ENCODE peak calls at places on chromosomes 6 and 20, in seven cellular contexts. Q, K, P, J, N, G and M are unnamed samples.

GRCh38 chr20:59789641-59790040 is 143.8 kb downstream of the SYCP2 start:
- DNase-seq in Q (peak; percentile 8), K (no peak), P (no peak), J (no peak), N (no peak), G (no peak), M (no peak)

GRCh38 chr6:154397491-154398195 is 41.0 kb upstream of the IPCEF1 start:
- DNase-seq in Q (no peak), K (no peak), P (no peak), J (no peak), N (no peak), G (no peak), M (no peak)

GRCh38 chr6:135353113-135353512 is 144.4 kb downstream of the AHI1 start:
- DNase-seq in Q (no peak), K (no peak), P (no peak), J (no peak), N (no peak), G (no peak), M (no peak)

GRCh38 chr6:114280239-114280982 is 62.4 kb downstream of the HS3ST5 start:
- DNase-seq in Q (no peak), K (no peak), P (no peak), J (no peak), N (no peak), G (no peak), M (no peak)

GRCh38 chr20:15789083-15789482 is 784.2 kb downstream of the KIF16B start:
- DNase-seq in Q (no peak), K (no peak), P (no peak), J (no peak), N (no peak), G (no peak), M (no peak)

GRCh38 chr6:119602215-119603178 is 252.9 kb upstream of the MAN1A1 start:
- DNase-seq in Q (no peak), K (no peak), P (no peak), J (peak; percentile 78), N (no peak), G (no peak), M (no peak)

GRCh38 chr6:188821-189655 is 103.2 kb upstream of the DUSP22 start:
- DNase-seq in Q (peak; percentile 85), K (peak; percentile 74), P (peak; percentile 90), J (peak; percentile 79), N (peak; percentile 85), G (peak; percentile 72), M (peak; percentile 78)

GRCh38 chr6:93182933-93183479 is 236.4 kb downstream of the EPHA7 start:
- DNase-seq in Q (no peak), K (no peak), P (no peak), J (no peak), N (no peak), G (no peak), M (no peak)

GRCh38 chr6:2081155-2082138 is 164.0 kb downstream of the GMDS start:
- DNase-seq in Q (no peak), K (no peak), P (no peak), J (no peak), N (no peak), G (no peak), M (no peak)

GRCh38 chr6:109961666-109962065 is 16.4 kb upstream of the GPR6 start:
- DNase-seq in Q (no peak), K (no peak), P (no peak), J (no peak), N (no peak), G (peak; percentile 76), M (no peak)

GRCh38 chr6:129604321-129604720 is 105.7 kb downstream of the ARHGAP18 start:
- DNase-seq in Q (no peak), K (no peak), P (no peak), J (no peak), N (no peak), G (no peak), M (no peak)

GRCh38 chr6:153553627-153554026 is 422.5 kb upstream of the RGS17 start:
- DNase-seq in Q (no peak), K (no peak), P (peak; percentile 4), J (no peak), N (no peak), G (peak; percentile 7), M (no peak)

DNA sequence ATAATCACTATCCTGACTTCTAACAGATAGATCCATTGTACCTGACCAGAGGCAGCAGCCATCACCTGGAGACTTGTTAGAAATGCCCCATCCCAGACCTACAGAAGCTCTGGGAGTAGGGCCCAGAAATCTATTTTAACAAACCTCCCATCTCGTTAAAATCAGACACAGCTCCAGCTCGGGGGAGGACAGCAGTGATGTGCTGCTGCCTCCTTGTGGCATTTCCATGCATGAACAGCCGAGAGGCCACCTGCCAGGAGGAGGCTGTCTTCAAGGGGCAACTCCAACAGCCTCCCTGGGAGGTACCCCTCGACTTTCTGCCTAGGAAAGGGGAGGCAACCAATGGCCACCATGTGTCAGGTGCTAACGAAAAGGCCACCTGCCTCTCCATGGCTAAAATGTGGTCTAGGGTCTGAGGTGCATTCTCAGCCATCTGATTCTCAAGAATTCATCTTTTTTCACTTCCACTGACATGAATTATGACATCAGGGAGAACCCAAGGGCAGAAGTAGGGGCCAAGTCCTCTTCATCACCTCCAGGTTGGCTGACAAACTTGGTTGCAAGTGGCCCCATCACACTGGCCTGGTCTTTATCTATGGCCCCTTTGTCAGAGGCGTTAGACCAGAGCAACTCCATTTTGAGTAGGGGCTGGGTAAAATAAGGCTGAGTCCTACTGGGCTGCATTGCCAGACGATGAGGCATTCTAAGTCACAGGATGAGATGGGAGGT is 12.2 kb upstream of the KCNK15 start:
- DNase-seq in Q (peak; percentile 81), K (peak; percentile 69), P (peak; percentile 67), J (peak; percentile 65), N (peak; percentile 69), G (peak; percentile 51), M (peak; percentile 83)
- H3K27ac ChIP-seq in Q (no peak overlapping the region), K (peak overlapping the region; percentile 96), P (no peak overlapping the region), J (no peak overlapping the region), N (no peak overlapping the region), G (no peak overlapping the region), M (no peak overlapping the region)

DNA sequence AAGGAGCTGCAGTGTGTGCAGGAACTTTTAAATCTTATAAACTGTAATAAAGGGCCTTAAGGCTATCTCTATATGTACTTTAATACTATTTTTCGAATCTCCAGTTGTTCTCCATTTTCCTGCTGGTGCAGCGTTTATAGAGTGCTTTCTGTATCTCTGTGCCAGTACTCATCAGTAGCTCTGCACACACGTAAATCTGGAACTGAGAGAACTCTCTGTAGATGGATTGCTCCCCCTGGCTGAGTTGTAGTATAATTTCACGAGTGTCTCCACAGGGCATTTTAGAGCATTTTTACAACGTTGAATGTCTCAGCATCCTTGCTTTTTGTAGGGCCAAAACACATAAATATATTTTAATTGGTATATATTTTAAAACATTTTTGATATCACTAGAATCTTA is 256.5 kb downstream of the TRDN start:
- DNase-seq in Q (no peak), K (no peak), P (peak; percentile 22), J (no peak), N (no peak), G (no peak), M (no peak)
- TF ChIP-seq POLR2A in Q (no peak), K (no peak), P (no peak), J (no peak), N (no peak), G (no peak), M (no peak)

DNA sequence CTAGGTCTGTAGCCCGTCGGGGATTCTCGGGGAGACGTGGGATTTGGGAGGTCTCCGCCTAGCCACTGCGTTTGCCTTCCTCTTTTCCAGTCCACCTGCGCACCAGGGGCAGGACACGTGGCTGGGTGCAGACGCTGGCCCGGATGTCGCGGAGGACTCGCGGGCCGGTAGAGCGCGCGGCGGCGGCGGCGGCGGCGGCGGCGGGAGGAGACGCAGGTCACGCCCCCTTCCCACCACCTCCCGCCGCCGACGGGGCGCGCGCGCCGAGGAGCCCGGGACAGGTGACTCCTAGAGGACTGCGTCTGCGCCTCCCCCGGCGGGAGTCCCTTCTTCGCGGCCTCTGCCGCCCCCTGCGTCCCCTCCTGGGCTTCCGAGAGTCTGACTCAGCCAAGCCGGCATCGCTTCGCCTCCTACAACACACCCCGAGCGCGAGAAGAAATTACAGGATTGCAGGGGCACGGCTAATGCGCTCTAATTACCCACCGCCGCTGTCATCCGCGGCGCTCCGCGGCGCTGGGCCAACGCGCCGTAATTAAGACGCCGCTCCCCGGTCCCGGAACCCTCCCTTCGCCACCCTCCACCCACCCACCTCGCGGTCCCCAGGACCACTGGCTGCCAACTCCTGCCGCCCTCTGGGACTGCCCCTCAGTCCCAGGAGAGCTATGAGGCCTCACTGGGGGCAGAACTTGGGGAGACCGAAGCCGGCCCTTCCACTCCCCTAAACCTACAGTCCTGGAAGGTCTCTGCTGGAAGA is 124.5 kb downstream of the MRPL14 start:
- DNase-seq in Q (peak; percentile 63), K (peak; percentile 55), P (no peak), J (peak; percentile 54), N (peak; percentile 59), G (no peak), M (peak; percentile 33)
- H3K27ac ChIP-seq in Q (no peak overlapping the region), K (peak overlapping the region; percentile 100), P (no peak overlapping the region), J (peak overlapping the region; percentile 24), N (peak overlapping the region; percentile 88), G (peak overlapping the region; percentile 89), M (no peak overlapping the region)

DNA sequence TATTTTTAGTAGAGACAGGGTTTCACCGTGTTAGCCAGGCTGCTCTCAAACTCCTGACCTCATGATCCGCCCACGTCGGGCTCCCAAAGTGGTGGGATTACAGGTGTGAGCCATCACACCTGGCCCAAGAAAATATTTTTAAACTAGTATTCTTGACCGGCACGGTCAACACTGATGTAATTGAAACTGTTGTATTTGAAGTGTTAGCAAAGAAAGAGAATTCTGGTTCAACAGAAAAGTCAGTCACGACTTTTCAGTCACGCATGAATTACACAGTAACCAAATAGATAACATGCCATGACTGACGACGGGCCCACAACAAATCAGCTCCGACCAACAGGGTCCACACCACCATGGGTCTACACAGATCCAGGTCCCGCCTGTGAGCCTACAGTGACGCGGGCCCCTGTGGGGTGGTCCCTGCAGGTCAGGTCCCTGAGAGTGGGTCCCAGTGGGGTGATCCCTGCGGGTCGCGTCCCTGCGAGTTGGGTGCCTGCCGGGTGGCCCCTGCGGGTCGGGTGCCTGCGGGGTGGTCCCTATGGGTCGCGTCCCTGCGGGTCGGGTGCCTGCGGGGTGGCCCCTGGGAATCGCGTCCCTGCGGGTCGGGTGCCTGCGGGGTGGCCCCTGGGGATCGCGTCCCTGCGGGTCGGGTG is 1.0 kb downstream of the GMEB2 start:
- DNase-seq in Q (no peak), K (no peak), P (peak; percentile 57), J (peak; percentile 17), N (peak; percentile 30), G (no peak), M (no peak)
- TF ChIP-seq POLR2A in Q (no peak), K (no peak), P (no peak), J (peak; percentile 61), N (no peak), G (peak; percentile 17), M (no peak)

GRCh38 chr6:156791261-156791850 is 14.2 kb downstream of the ARID1B start:
- DNase-seq in Q (no peak), K (no peak), P (peak; percentile 29), J (peak; percentile 52), N (no peak), G (no peak), M (no peak)
- H3K27ac ChIP-seq in Q (no peak overlapping the region), K (no peak overlapping the region), P (no peak overlapping the region), J (no peak overlapping the region), N (no peak overlapping the region), G (no peak overlapping the region), M (no peak overlapping the region)

DNA sequence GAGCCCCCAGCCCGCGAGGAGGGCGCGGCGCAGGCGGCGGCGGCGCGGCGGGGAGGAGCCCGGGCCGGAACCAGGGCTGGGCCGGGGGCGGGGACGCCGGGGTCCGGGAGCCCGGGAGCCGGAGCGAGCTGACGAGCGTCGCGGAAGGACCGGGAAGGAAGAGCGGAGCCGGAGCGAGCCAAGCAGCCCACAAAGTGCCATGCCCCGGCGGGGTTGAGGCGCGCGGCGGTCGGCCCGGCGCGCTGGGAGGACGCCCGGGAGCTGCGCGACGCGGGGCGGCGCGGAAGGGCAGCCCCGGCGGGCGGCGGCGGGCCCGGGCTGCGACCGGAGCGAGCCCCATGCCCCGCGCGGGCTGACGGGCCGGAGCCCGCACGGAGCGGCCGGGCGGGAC is 289 bp downstream of the FOXP4 start:
- DNase-seq in Q (no peak), K (no peak), P (no peak), J (no peak), N (no peak), G (no peak), M (no peak)
- TF ChIP-seq POLR2A in Q (no peak), K (peak; percentile 17), P (no peak), J (peak; percentile 31), N (no peak), G (no peak), M (no peak)